ENCODE peak calls at places on chromosomes 2 and 18, in five cellular contexts. V is pancreas, F is fibroblast of lung, R is upper lobe of left lung, I is lung. P is an unnamed sample.
A peak's percentile ranks its signal among the peaks of the same experiment; 100 is the strongest.

GRCh38 chr2:46666044-46666662 is 186.8 kb downstream of the TMEM247 start:
- DNase-seq in V (peak; percentile 39), F (no peak), R (no peak), I (peak; percentile 51), P (no peak)

GRCh38 chr2:216683846-216684245 is 11.5 kb downstream of the IGFBP5 start:
- DNase-seq in V (no peak), R (peak; percentile 56), F (peak; percentile 76), I (peak; percentile 65), P (no peak)

GRCh38 chr2:11411768-11412448 is 54.1 kb downstream of the E2F6 start:
- DNase-seq in V (no peak), I (no peak), R (peak; percentile 44), F (peak; percentile 21), P (no peak)

GRCh38 chr2:15728247-15728721 is 136.6 kb downstream of the DDX1 start:
- DNase-seq in V (no peak), F (no peak), R (no peak), I (no peak), P (no peak)

GRCh38 chr2:144280009-144280408 is 239.9 kb downstream of the ZEB2 start:
- DNase-seq in I (no peak), V (no peak), R (no peak), F (no peak), P (no peak)

GRCh38 chr2:157698430-157698829 is 69.8 kb upstream of the ACVR1C start:
- DNase-seq in R (no peak), F (peak; percentile 47), V (no peak), I (no peak), P (no peak)

GRCh38 chr2:190781604-190782198 is 98.9 kb upstream of the GLS start:
- DNase-seq in R (peak; percentile 43), I (peak; percentile 50), V (no peak), F (peak; percentile 52), P (no peak)

GRCh38 chr18:12318857-12319256 is 10.8 kb downstream of the TUBB6 start:
- DNase-seq in V (no peak), R (no peak), F (no peak), I (no peak), P (no peak)

GRCh38 chr2:45904267-45904921 is 252.9 kb downstream of the PRKCE start:
- DNase-seq in V (no peak), I (no peak), R (no peak), F (peak; percentile 36), P (no peak)

GRCh38 chr2:45595724-45596435 is 15.2 kb downstream of the SRBD1 start:
- DNase-seq in V (peak; percentile 36), I (peak; percentile 37), F (peak; percentile 85), R (peak; percentile 66), P (no peak)

GRCh38 chr18:44342167-44342566 is 338.5 kb upstream of the SETBP1 start:
- DNase-seq in R (no peak), V (no peak), F (peak; percentile 28), I (no peak), P (no peak)

GRCh38 chr2:109295070-109295780 is 166.2 kb downstream of the SH3RF3 start:
- DNase-seq in I (no peak), R (no peak), V (no peak), F (no peak), P (no peak)

GRCh38 chr2:36343601-36344000 is 12.0 kb upstream of the CRIM1 start:
- DNase-seq in V (no peak), I (no peak), F (peak; percentile 71), R (no peak), P (no peak)

GRCh38 chr2:120907822-120908221 is 172.2 kb downstream of the GLI2 start:
- DNase-seq in V (no peak), F (no peak), I (no peak), R (no peak), P (no peak)
- TF ChIP-seq CTCF in V (no peak), F (peak; percentile 1), I (no peak), R (no peak), P (no peak)

DNA sequence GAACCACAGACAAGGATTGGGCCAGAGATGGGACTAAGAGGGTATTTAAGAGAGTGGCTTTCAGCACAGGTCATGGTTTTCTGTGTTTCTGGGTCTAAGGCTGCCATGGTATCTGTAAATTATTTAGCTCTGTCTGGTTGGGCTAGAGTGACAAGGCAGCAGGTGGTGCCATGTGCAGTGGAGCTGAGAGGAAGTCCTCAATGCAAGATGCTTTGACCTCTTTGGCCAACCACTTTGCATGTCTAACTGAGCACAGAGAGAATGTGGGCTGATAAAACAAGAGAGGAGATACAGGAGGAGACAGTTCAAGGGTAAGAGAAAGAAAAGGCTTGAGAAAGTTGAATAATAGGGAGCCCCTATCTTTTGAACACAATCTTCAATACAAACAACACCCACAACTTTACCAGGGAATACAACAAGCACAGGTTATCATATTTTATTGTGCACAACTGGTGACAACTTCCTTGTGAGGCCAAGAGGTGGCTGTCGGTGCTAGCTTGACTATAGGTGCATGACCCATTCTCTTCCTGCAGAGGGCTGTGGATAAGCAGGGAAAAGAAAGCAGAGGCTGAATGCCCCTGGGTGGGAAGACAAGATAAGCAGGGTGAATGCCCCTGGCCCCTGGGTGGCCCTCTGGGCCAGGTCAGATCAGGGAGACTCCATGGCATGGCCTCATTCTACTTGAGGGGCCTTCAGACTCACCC is 12.3 kb downstream of the FLACC1 start:
- DNase-seq in F (no peak), I (no peak), V (no peak), R (no peak), P (no peak)
- TF ChIP-seq CTCF in F (no peak), I (no peak), V (no peak), R (no peak), P (no peak)

GRCh38 chr2:197674546-197674945 is 841 bp downstream of the RFTN2 start:
- DNase-seq in V (no peak), F (peak; percentile 27), I (no peak), R (no peak), P (no peak)
- TF ChIP-seq CTCF in V (no peak), F (no peak), I (no peak), R (no peak), P (no peak)

DNA sequence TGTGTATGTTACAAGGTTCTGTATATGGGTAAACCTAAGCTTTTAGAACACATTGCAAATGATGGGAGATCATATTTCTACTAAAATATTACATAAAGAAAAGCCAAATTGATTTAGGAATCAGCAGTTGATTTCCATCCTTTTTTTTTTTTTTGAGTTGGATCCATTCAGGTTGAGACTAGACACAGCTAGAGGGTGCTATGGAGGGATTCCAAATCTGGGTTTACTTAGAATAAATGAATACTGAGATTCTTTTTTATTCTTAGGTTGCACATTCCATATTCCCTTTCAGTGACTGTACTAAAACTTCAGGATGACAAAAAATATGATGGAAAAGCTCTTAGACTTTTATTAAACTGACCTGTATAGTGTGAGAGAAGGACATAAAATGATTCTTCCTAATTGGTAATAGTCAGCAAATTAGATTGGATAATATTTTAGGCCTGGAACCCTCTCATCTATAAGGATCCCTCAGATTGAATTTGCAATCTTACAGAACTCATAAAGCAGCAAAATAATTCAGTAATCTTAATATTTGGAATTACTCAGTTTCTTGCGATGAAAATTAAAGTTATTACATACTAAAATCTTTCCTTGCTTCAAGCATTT is 183.3 kb upstream of the SESTD1 start:
- DNase-seq in V (no peak), F (no peak), I (no peak), R (no peak), P (no peak)
- TF ChIP-seq CTCF in V (no peak), F (peak; percentile 23), I (no peak), R (no peak), P (no peak)

GRCh38 chr2:196468394-196468793 is 171.1 kb upstream of the CCDC150 start:
- DNase-seq in V (no peak), I (no peak), R (no peak), F (no peak), P (no peak)
- TF ChIP-seq CTCF in V (no peak), I (no peak), R (no peak), F (peak; percentile 7), P (no peak)

GRCh38 chr18:23095463-23095862 is 39.8 kb upstream of the CABLES1 start:
- DNase-seq in I (no peak), V (no peak), R (no peak), F (no peak), P (no peak)
- TF ChIP-seq CTCF in I (no peak), V (no peak), R (no peak), F (no peak), P (no peak)

GRCh38 chr18:11307716-11308115 is 158.3 kb upstream of the PIEZO2 start:
- DNase-seq in F (no peak), V (no peak), I (no peak), R (no peak), P (no peak)

GRCh38 chr18:11309172-11309571 is 159.8 kb upstream of the PIEZO2 start:
- DNase-seq in I (no peak), V (no peak), R (no peak), F (no peak), P (no peak)

GRCh38 chr18:11308499-11308898 is 159.1 kb upstream of the PIEZO2 start:
- DNase-seq in V (no peak), I (no peak), R (no peak), F (peak; percentile 73), P (no peak)

GRCh38 chr18:11305507-11305906 is 156.1 kb upstream of the PIEZO2 start:
- DNase-seq in F (no peak), V (no peak), R (no peak), I (no peak), P (no peak)

DNA sequence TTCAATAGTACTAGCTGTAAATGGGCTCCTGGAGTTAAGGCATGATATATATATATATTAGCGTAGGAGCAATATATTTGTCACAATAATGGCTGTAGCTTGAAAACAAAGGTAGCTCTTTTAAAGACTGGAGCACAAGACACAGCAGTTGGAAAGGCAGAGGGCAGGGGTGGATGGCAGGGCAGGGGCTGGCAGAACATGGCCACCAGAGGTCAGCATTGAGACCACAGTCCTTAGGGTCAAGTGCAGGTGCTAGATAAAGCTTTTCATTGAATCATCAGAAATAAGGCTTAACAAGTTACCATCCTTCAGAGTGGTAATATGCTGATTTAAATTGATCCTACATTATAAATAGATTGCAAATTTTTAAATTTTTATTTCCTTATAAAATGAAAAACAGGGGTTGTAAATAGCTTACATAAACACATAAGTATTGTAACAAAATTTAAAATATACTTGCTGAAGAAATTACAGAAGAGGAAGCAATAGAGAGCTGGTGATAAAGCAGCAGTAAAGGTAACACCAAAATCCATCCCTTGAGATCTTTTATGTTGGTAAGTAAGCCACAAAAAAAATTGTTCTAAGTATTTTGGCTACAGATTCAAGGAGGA is 161.2 kb upstream of the PIEZO2 start:
- DNase-seq in F (no peak), I (no peak), R (no peak), V (no peak), P (no peak)
- TF ChIP-seq CTCF in F (peak; percentile 92), I (peak; percentile 6), R (no peak), V (no peak), P (no peak)

P was measured in activated B cell treated with CpG ODN at 0.5 μM for 24 hours.